ENCODE peak calls at places on chromosomes 12 and 14, in four cellular contexts. P is WTC11, K is HepG2, X is K562. F is an unnamed sample.

GRCh38 chr12:109706747-109707469 is 6.7 kb upstream of the FAM222A start:
- DNase-seq in X (no peak), K (peak), P (no peak), F (no peak)

GRCh38 chr14:77008541-77008940 is 20.0 kb downstream of the IRF2BPL start:
- DNase-seq in X (no peak), K (no peak), P (no peak), F (no peak)

GRCh38 chr14:61358812-61359211 is 37.4 kb downstream of the PRKCH start:
- DNase-seq in K (no peak), P (no peak), X (no peak), F (no peak)

GRCh38 chr12:30792648-30793499 is 38.1 kb upstream of the CAPRIN2 start:
- DNase-seq in P (no peak), K (peak), X (no peak), F (no peak)

GRCh38 chr14:73721101-73721821 is 7.1 kb upstream of the PNMA1 start:
- DNase-seq in K (no peak), P (peak), X (no peak), F (no peak)

GRCh38 chr14:57221931-57222330 is 46.8 kb downstream of the EXOC5 start:
- DNase-seq in K (no peak), X (no peak), P (no peak), F (no peak)

GRCh38 chr14:55160989-55161388 is 30.4 kb downstream of the DLGAP5 start:
- DNase-seq in X (peak), P (no peak), K (peak), F (no peak)

GRCh38 chr12:59239993-59240392 is 319.7 kb upstream of the LRIG3 start:
- DNase-seq in X (no peak), P (no peak), K (no peak), F (no peak)

GRCh38 chr14:88044782-88045446 is 40.0 kb downstream of the GPR65 start:
- DNase-seq in X (no peak), K (peak), P (no peak), F (no peak)

GRCh38 chr14:58288106-58288792 is 10.1 kb upstream of the ARID4A start:
- DNase-seq in X (no peak), K (no peak), P (no peak), F (no peak)

GRCh38 chr14:102392506-102392905 is 29.8 kb downstream of the TECPR2 start:
- DNase-seq in P (no peak), K (no peak), X (no peak), F (no peak)

GRCh38 chr14:39267592-39268112 is 33.9 kb downstream of the MIA2 start:
- DNase-seq in P (no peak), K (peak), X (no peak), F (no peak)

GRCh38 chr12:89825591-89826449 is 117.2 kb upstream of the ATP2B1 start:
- DNase-seq in P (no peak), X (peak), K (no peak), F (peak)

GRCh38 chr14:52013984-52014600 is 24.7 kb downstream of the RTRAF start:
- DNase-seq in P (peak), K (no peak), X (peak), F (peak)

GRCh38 chr12:20492251-20492728 is 124.0 kb downstream of the PDE3A start:
- DNase-seq in K (no peak), P (no peak), X (no peak), F (no peak)

GRCh38 chr12:81639196-81639595 is 120.0 kb downstream of the PPFIA2 start:
- DNase-seq in P (no peak), X (no peak), K (no peak), F (no peak)

GRCh38 chr12:92047058-92047826 is 98.4 kb downstream of the BTG1 start:
- DNase-seq in P (no peak), X (no peak), K (no peak), F (no peak)
- TF ChIP-seq ELF4 in P (no peak), X (no peak), K (no peak), F (no peak)

GRCh38 chr12:6333029-6333428 is 8.8 kb downstream of the TNFRSF1A start:
- DNase-seq in P (no peak), X (no peak), K (no peak), F (no peak)
- TF ChIP-seq ELF4 in P (no peak), X (no peak), K (no peak), F (no peak)

GRCh38 chr14:78974691-78975090 is 804.5 kb downstream of the NRXN3 start:
- DNase-seq in K (no peak), P (no peak), X (no peak), F (no peak)
- TF ChIP-seq ELF4 in K (no peak), P (no peak), X (no peak), F (no peak)

GRCh38 chr12:93982847-93983315 is 165.5 kb upstream of the PLXNC1 start:
- DNase-seq in X (peak), P (no peak), K (no peak), F (no peak)

GRCh38 chr12:93978553-93978952 is 169.8 kb upstream of the PLXNC1 start:
- DNase-seq in P (no peak), X (peak), K (no peak), F (no peak)

GRCh38 chr12:93976024-93976423 is 172.4 kb upstream of the PLXNC1 start:
- DNase-seq in K (no peak), X (no peak), P (no peak), F (no peak)

GRCh38 chr12:93984005-93984404 is 164.4 kb upstream of the PLXNC1 start:
- DNase-seq in X (no peak), P (no peak), K (no peak), F (no peak)

DNA sequence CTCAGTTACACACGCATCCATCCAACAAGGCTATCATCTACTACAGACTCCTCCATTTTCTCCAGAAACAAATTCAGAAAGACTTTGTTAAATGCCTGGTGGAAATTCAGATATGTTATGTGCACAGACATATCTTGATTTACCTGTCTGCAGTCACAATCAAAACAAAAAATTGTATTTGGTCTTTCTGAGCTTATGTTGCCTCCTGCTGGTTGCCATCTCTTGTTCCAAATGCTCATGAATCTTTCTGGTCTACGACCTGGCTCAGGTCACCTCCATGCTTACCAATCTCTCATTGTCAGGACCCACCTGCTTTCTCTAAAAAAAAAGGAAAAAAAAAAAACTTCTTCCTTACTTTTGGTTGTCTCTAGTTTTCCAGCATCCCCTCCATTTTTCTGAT is 169.2 kb upstream of the PLXNC1 start:
- DNase-seq in K (no peak), X (peak), P (no peak), F (no peak)
- TF ChIP-seq ELF4 in K (no peak), X (no peak), P (no peak), F (no peak)

DNA sequence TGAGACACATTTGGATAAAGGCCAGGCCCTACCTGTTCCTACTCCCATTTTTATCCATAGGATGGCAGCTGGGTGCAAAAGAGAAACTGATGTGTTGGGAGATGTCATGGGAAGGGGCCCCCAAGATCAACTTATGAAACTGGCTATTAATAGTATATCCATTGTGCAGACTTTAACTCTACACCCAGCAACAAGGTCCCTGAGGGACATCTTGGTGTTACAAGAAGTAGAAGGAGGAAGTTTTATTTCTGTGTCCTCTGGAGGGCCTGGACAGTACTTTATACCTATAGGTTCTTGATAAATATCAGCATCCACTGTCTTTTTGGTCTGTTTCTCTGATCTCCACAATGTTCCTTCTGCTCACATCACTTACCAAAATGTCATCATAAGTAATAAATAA is 84.6 kb downstream of the BTG1 start:
- DNase-seq in P (no peak), X (no peak), K (no peak), F (no peak)
- TF ChIP-seq ELF4 in P (no peak), X (no peak), K (no peak), F (no peak)

F was measured in HEK293T.